ENCODE peak calls at places on chromosomes 13 and 19, in five cellular contexts. Z is tibial artery; F is CD8-positive, alpha-beta memory T cell; S is GM23248; B is IMR-90. J is an unnamed sample. For H3K4me1, the result is how much of the 10 kb centered on the place peaks cover.

GRCh38 chr19:51018745-51019543 is 565 bp downstream of the KLK10 start:
- DNase-seq in Z (no peak), F (no peak), S (no peak), B (no peak), J (no peak)

GRCh38 chr13:45518525-45519235 is 53.9 kb downstream of the COG3 start:
- DNase-seq in Z (no peak), F (no peak), S (peak), B (peak), J (no peak)

GRCh38 chr19:16095071-16095571 is 16.6 kb upstream of the RAB8A start:
- DNase-seq in Z (no peak), F (no peak), S (no peak), B (no peak), J (no peak)

GRCh38 chr13:112828082-112828699 is 138.4 kb downstream of the ATP11A start:
- DNase-seq in Z (no peak), F (no peak), S (no peak), B (no peak), J (no peak)

GRCh38 chr13:50396001-50396400 is 380.8 kb downstream of the KCNRG start:
- DNase-seq in Z (no peak), F (no peak), S (no peak), B (no peak), J (no peak)

GRCh38 chr13:51726446-51727185 is 77.3 kb downstream of the DHRS12 start:
- DNase-seq in Z (no peak), F (no peak), S (peak), B (peak), J (no peak)

GRCh38 chr13:114067381-114067885 is 65.0 kb downstream of the RASA3 start:
- DNase-seq in Z (no peak), F (peak), S (peak), B (peak), J (no peak)

GRCh38 chr19:35341006-35341405 is 6.7 kb upstream of the FFAR1 start:
- DNase-seq in Z (no peak), F (no peak), S (no peak), B (no peak), J (peak)

GRCh38 chr13:102847272-102848234 is 1.7 kb downstream of the ERCC5 start:
- DNase-seq in Z (no peak), F (peak), S (peak), B (peak), J (peak)

GRCh38 chr19:50551713-50552187 is 16.5 kb downstream of the LRRC4B start:
- DNase-seq in Z (no peak), F (no peak), S (peak), B (no peak), J (no peak)

GRCh38 chr13:38686635-38687245 is at the start of gene FREM2:
- DNase-seq in Z (no peak), F (no peak), S (peak), B (no peak), J (no peak)

GRCh38 chr13:66576381-66576780 is 653.8 kb downstream of the PCDH9 start:
- DNase-seq in Z (no peak), F (no peak), S (no peak), B (no peak), J (no peak)

GRCh38 chr19:50414850-50415660 is 3.7 kb upstream of the SPIB start:
- DNase-seq in Z (peak), F (peak), S (peak), B (peak), J (peak)

GRCh38 chr13:107457686-107458085 is 757.6 kb downstream of the LIG4 start:
- DNase-seq in Z (no peak), F (no peak), S (no peak), B (no peak), J (no peak)

GRCh38 chr13:24175847-24176246 is 15.3 kb downstream of the SPATA13 start:
- DNase-seq in Z (no peak), F (no peak), S (no peak), B (no peak), J (no peak)

GRCh38 chr13:43291289-43292055 is 268.1 kb downstream of the DNAJC15 start:
- DNase-seq in Z (no peak), F (no peak), S (no peak), B (no peak), J (no peak)

GRCh38 chr13:100098445-100099116 is 9.7 kb downstream of the PCCA start:
- DNase-seq in Z (no peak), F (no peak), S (no peak), B (no peak), J (no peak)

GRCh38 chr19:56942749-56943148 is 102.2 kb upstream of the PEG3 start:
- DNase-seq in Z (peak), F (no peak), S (peak), B (no peak), J (peak)

GRCh38 chr13:44365008-44365407 is 8.6 kb upstream of the SERP2 start:
- DNase-seq in Z (no peak), F (no peak), S (peak), B (peak), J (no peak)

GRCh38 chr13:101917833-101918755 is 465.6 kb downstream of the ITGBL1 start:
- DNase-seq in Z (no peak), F (no peak), S (no peak), B (no peak), J (no peak)

GRCh38 chr13:25912961-25913360 is 138.9 kb downstream of the SHISA2 start:
- DNase-seq in Z (no peak), F (no peak), S (no peak), B (no peak), J (no peak)

GRCh38 chr19:13507053-13507611 is 853 bp upstream of the CACNA1A start:
- DNase-seq in Z (no peak), F (no peak), S (peak), B (peak), J (no peak)

GRCh38 chr19:48878219-48879024 is 6.2 kb downstream of the PPP1R15A start:
- DNase-seq in Z (peak), F (peak), S (peak), B (peak), J (no peak)

GRCh38 chr13:37747071-37747612 is 122.4 kb downstream of the TRPC4 start:
- DNase-seq in Z (no peak), F (no peak), S (peak), B (peak), J (no peak)

GRCh38 chr13:98372886-98373285 is 195.8 kb upstream of the RNF113B start:
- DNase-seq in Z (no peak), F (no peak), S (no peak), B (peak), J (no peak)

GRCh38 chr13:44661936-44662335 is 85.8 kb upstream of the TSC22D1 start:
- DNase-seq in Z (no peak), F (no peak), S (no peak), B (no peak), J (no peak)

GRCh38 chr19:3983542-3983914 is 1.7 kb downstream of the EEF2 start:
- DNase-seq in Z (no peak), F (no peak), S (no peak), B (no peak), J (no peak)

DNA sequence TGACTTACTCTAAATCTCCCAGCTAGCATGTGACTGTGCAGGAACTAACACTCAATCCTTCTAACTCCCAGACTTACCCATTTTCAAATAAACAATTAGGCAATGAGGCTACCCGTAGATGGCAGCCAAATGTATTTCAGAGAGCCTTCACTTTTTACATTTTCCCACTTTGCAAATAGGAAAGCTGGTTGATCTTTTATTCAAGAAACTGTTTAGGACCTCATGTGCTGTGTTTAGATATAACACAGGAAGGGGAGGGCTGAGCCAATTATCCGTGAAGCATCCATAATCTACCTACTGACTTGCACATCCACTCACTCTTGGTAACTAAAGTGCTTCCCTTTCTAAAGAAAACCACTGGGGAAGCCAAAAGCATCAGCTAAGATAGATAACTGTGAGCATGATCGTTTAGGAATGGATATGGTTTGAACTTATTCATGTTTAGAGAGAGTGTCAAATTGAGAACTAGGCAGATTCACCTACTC is 33.4 kb downstream of the MBNL2 start:
- DNase-seq in Z (no peak), F (no peak), S (no peak), B (peak), J (no peak)
- H3K4me1 ChIP-seq in Z (half or more), F (under half), S (half or more), B (under half), J (under half)

GRCh38 chr19:6524326-6524725 is 6.5 kb upstream of the TNFSF9 start:
- DNase-seq in Z (no peak), F (no peak), S (no peak), B (no peak), J (no peak)

GRCh38 chr19:6527893-6528543 is 2.8 kb upstream of the TNFSF9 start:
- DNase-seq in Z (no peak), F (no peak), S (no peak), B (no peak), J (peak)

GRCh38 chr19:6519289-6519688 is 11.5 kb upstream of the TNFSF9 start:
- DNase-seq in Z (no peak), F (no peak), S (peak), B (peak), J (no peak)

GRCh38 chr19:6521718-6522646 is 8.8 kb upstream of the TNFSF9 start:
- DNase-seq in Z (no peak), F (peak), S (peak), B (no peak), J (peak)

GRCh38 chr19:6522712-6523111 is 8.1 kb upstream of the TNFSF9 start:
- DNase-seq in Z (no peak), F (no peak), S (no peak), B (no peak), J (no peak)
- H3K27ac ChIP-seq in Z (no peak), F (peak), S (no peak), B (no peak), J (peak)

GRCh38 chr13:97274782-97275252 is 52.7 kb downstream of the MBNL2 start:
- DNase-seq in Z (no peak), F (no peak), S (peak), B (peak), J (no peak)
- H3K4me1 ChIP-seq in Z (half or more), F (under half), S (half or more), B (under half), J (under half)

GRCh38 chr19:17541184-17541759 is 14.2 kb upstream of the COLGALT1 start:
- DNase-seq in Z (no peak), F (no peak), S (no peak), B (no peak), J (no peak)

GRCh38 chr19:17539288-17540117 is 15.9 kb upstream of the COLGALT1 start:
- DNase-seq in Z (peak), F (peak), S (peak), B (peak), J (peak)

GRCh38 chr19:17536957-17537356 is 18.5 kb upstream of the COLGALT1 start:
- DNase-seq in Z (no peak), F (no peak), S (no peak), B (no peak), J (no peak)

GRCh38 chr19:17540174-17540573 is 15.3 kb upstream of the COLGALT1 start:
- DNase-seq in Z (no peak), F (no peak), S (no peak), B (no peak), J (peak)

DNA sequence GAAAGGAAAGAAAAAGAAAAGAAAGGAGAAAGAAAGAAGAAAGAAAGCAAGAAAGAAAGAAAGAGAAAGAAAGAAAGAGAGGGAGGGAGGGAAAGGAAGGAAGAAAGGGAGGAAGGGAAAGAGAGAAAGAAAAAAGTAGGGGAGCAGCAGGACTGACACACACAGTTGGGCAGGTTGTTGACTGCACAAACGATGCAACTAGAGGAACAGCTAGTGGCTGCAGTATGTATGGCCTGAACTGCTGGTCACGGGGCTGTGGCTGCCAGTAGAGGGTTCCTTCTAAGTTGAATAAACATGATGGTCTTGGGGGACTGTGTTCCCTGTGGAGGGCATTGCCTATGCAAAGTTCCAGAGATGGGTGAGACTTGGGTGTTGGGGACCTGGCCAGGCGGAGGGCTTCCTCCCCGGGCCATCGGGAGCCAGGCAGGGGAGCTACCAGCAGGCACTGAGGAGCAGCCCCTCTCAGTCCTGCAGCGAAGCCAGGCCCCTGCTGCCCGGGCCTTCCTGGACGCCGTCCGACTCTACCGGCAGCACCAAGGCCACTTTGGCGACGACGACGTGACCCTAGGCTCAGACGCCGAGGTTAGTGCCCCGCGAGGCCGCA is 16.7 kb upstream of the COLGALT1 start:
- DNase-seq in Z (no peak), F (no peak), S (peak), B (no peak), J (no peak)
- H3K27ac ChIP-seq in Z (no peak), F (no peak), S (no peak), B (no peak), J (peak)

DNA sequence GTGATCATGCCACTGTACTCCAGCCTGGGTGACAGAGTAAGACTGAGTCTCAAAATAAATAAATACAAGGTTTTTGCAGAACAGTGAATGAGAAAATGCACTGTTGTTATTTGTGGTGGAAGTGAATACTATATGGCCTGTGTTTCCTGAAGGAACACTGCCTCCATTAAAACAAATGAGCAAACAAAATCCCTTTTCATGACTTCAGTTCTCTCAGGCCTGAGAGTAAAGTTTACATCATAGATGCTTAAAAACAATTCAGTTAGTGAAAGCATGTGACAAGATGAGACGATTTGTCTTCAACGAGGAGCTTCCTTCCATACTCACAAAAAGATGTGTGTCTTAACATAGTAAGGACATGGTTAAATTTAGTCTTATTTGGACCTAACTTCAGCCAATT is 14.4 kb downstream of the SPINT2 start:
- DNase-seq in Z (no peak), F (no peak), S (no peak), B (no peak), J (no peak)
- H3K4me1 ChIP-seq in Z (half or more), F (under half), S (under half), B (under half), J (under half)

DNA sequence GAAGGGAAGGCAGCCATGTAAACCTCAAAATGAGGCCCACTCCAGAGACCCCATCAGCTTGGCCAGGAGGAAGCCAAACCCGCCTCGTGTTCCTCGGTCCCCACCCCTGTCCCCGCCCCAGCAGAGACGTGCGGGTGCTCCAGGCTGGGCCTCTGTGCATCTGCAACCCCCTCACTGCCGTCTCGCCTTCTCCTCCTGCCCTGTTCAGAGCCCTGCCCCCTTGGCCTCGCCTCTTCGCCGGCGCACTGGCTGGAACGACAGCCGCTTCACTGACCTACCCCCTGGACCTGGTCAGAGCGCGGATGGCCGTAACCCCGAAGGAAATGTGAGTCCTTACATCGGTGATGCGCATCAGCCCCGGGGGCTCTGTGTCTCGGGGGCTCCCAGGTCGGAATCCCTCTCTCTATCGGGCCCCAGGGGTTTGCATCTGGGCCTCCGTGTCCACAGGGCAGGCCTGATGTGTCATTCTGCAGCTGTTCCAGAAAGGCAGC is 32.2 kb downstream of the TMEM161A start:
- DNase-seq in Z (no peak), F (no peak), S (no peak), B (no peak), J (no peak)
- H3K27ac ChIP-seq in Z (no peak), F (no peak), S (no peak), B (peak), J (peak)